ENCODE peak calls at places on chromosomes 11 and 22, in nine cellular contexts. C, B, I, J, F, V, Z, A and R are unnamed samples.

GRCh38 chr11:61082161-61082870 is 20.0 kb upstream of the CD5 start:
- DNase-seq in B (no peak), V (no peak), J (no peak), A (no peak), F (no peak), Z (peak; percentile 36), C (no peak), I (no peak), R (no peak)

GRCh38 chr11:47004595-47005033 is 68.1 kb downstream of the CSTPP1 start:
- DNase-seq in J (no peak), B (peak; percentile 84), F (peak; percentile 53), V (peak; percentile 68), I (peak; percentile 97), A (peak; percentile 62), Z (no peak), C (peak; percentile 80), R (peak; percentile 47)

GRCh38 chr22:46584081-46584903 is 35.9 kb upstream of the GRAMD4 start:
- DNase-seq in A (peak; percentile 58), B (no peak), J (peak; percentile 73), Z (peak; percentile 66), I (no peak), C (no peak), V (no peak), F (peak; percentile 43), R (peak; percentile 32)

GRCh38 chr11:72789493-72790131 is 4.2 kb downstream of the STARD10 start:
- DNase-seq in F (no peak), J (no peak), Z (no peak), V (no peak), B (no peak), C (no peak), A (no peak), I (peak; percentile 40), R (peak; percentile 37)

GRCh38 chr11:70467196-70468085 is 69.1 kb downstream of the CTTN start:
- DNase-seq in F (peak; percentile 66), B (peak; percentile 40), V (peak; percentile 67), I (peak; percentile 81), A (peak; percentile 62), J (peak; percentile 87), Z (peak; percentile 80), C (peak; percentile 67), R (peak; percentile 76)

GRCh38 chr11:122108192-122108799 is 7.7 kb downstream of the BLID start:
- DNase-seq in J (peak; percentile 84), Z (no peak), A (no peak), B (no peak), C (no peak), I (no peak), F (no peak), V (peak; percentile 22), R (peak; percentile 49)

GRCh38 chr11:61911124-61911700 is 6.2 kb downstream of the RAB3IL1 start:
- DNase-seq in V (peak; percentile 9), F (peak; percentile 23), C (no peak), Z (no peak), B (no peak), I (no peak), A (peak; percentile 5), J (no peak), R (no peak)

GRCh38 chr22:41682033-41682807 is 6.4 kb downstream of the SNU13 start:
- DNase-seq in F (peak; percentile 87), V (peak; percentile 87), I (peak; percentile 90), Z (peak; percentile 95), C (peak; percentile 92), A (peak; percentile 88), J (peak; percentile 91), B (peak; percentile 83), R (peak; percentile 93)

GRCh38 chr11:22432331-22433065 is 94.3 kb downstream of the SLC17A6 start:
- DNase-seq in I (no peak), A (peak; percentile 41), J (peak; percentile 67), F (no peak), C (peak; percentile 70), Z (peak; percentile 55), B (no peak), V (peak; percentile 48), R (peak; percentile 42)

GRCh38 chr11:100918551-100919500 is 210.8 kb downstream of the PGR start:
- DNase-seq in B (no peak), A (no peak), J (no peak), I (no peak), F (no peak), V (peak; percentile 21), C (no peak), Z (no peak), R (no peak)

DNA sequence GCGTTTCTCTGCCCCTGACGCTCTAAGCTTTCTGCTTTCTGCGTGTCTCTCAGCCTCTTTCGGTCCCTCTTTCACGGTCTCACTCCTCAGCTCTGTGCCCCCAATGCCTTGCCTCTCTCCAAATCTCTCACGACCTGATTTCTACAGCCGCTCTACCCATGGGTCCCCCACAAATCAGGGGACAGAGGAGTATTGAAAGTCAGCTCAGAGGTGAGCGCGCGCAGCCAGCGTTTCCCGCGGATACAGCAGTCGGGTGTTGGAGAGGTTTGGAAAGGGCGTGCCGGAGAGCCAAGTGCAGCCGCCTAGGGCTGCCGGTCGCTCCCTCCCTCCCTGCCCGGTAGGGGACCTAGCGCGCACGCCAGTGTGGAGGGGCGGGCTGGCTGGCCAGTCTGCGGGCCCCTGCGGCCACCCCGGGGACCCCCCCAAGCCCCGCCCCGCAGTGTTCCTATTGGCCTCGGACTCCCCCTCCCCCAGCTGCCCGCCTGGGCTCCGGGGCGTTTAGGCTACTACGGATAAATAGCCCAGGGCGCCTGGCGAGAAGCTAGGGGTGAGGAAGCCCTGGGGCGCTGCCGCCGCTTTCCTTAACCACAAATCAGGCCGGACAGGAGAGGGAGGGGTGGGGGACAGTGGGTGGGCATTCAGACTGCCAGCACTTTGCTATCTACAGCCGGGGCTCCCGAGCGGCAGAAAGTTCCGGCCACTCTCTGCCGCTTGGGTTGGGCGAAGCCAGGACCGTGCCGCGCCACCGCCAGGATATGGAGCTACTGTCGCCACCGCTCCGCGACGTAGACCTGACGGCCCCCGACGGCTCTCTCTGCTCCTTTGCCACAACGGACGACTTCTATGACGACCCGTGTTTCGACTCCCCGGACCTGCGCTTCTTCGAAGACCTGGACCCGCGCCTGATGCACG is at the start of gene MYOD1:
- DNase-seq in C (no peak), Z (no peak), A (no peak), J (peak; percentile 86), F (no peak), B (no peak), V (no peak), I (no peak), R (no peak)
- H3K4me3 ChIP-seq in C (no peak within 1 kb of the TSS), Z (no peak within 1 kb of the TSS), A (no peak within 1 kb of the TSS), J (peak within 1 kb of the TSS; percentile 39), F (no peak within 1 kb of the TSS), B (no peak within 1 kb of the TSS), V (no peak within 1 kb of the TSS), I (no peak within 1 kb of the TSS), R (no peak within 1 kb of the TSS)

DNA sequence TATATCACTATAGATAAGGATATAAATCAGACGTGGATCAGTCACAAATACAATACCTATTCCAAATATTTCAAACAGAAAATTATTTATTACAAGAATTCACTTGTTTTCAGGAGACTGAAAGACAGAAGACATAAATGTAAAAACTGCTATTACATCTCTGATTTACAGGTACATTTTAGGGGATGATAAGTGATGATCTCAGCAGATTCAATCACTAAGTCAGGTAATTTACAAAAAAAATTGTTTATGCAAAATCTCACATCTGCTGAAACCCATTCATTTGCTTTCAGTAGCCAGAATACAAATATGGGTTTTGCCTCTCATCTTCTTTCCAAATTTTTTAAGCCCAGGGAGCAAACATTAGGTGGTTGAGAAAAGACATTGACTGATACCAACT is 1648.4 kb upstream of the RAG2 start:
- DNase-seq in Z (no peak), B (no peak), I (no peak), A (no peak), V (no peak), C (no peak), F (no peak), J (no peak), R (no peak)
- H3K9me3 ChIP-seq in Z (no peaks in the 10 kb centered on the region), B (no peaks in the 10 kb centered on the region), I (no peaks in the 10 kb centered on the region), A (no peaks in the 10 kb centered on the region), V (no peaks in the 10 kb centered on the region), C (no peaks in the 10 kb centered on the region), F (no peaks in the 10 kb centered on the region), J (no peaks in the 10 kb centered on the region), R (peaks cover 19% of the 10 kb centered on the region)

GRCh38 chr11:76327223-76327622 is 53.7 kb downstream of the THAP12 start:
- DNase-seq in F (peak; percentile 13), B (no peak), C (no peak), I (no peak), A (no peak), J (no peak), Z (no peak), V (no peak), R (no peak)
- H3K4me3 ChIP-seq in F (no peak overlapping the region), B (no peak overlapping the region), C (no peak overlapping the region), I (no peak overlapping the region), A (no peak overlapping the region), J (no peak overlapping the region), Z (no peak overlapping the region), V (no peak overlapping the region), R (no peak overlapping the region)

GRCh38 chr22:48522271-48522670 is 1305.4 kb downstream of the BRD1 start:
- DNase-seq in V (no peak), I (no peak), Z (no peak), J (no peak), B (no peak), A (no peak), C (no peak), F (no peak), R (no peak)
- H3K9me3 ChIP-seq in V (no peaks in the 10 kb centered on the region), I (no peaks in the 10 kb centered on the region), Z (no peaks in the 10 kb centered on the region), J (no peaks in the 10 kb centered on the region), B (no peaks in the 10 kb centered on the region), A (no peaks in the 10 kb centered on the region), C (no peaks in the 10 kb centered on the region), F (no peaks in the 10 kb centered on the region), R (no peaks in the 10 kb centered on the region)

GRCh38 chr22:22583030-22583429 is 24.0 kb upstream of the PRAME start:
- DNase-seq in J (no peak), V (no peak), C (no peak), I (no peak), B (no peak), F (no peak), A (no peak), Z (no peak), R (no peak)
- H3K4me3 ChIP-seq in J (no peak overlapping the region), V (no peak overlapping the region), C (no peak overlapping the region), I (no peak overlapping the region), B (no peak overlapping the region), F (no peak overlapping the region), A (no peak overlapping the region), Z (no peak overlapping the region), R (no peak overlapping the region)

GRCh38 chr11:94813436-94813720 is 45.2 kb downstream of the AMOTL1 start:
- DNase-seq in Z (no peak), B (no peak), F (no peak), C (no peak), V (no peak), J (no peak), I (no peak), A (no peak), R (no peak)
- H3K9me3 ChIP-seq in Z (no peaks in the 10 kb centered on the region), B (no peaks in the 10 kb centered on the region), F (no peaks in the 10 kb centered on the region), C (no peaks in the 10 kb centered on the region), V (no peaks in the 10 kb centered on the region), J (peaks cover 58% of the 10 kb centered on the region), I (peaks cover 9% of the 10 kb centered on the region), A (no peaks in the 10 kb centered on the region), R (peaks cover 7% of the 10 kb centered on the region)